ENCODE peak calls at places on chromosomes 1 and 21, in four cellular contexts. One of them, this sample, is unnamed.

GRCh38 chr21:29506947-29507346 is 208.2 kb downstream of the BACH1 start:
- DNase-seq in SK-N-MC: no peak
- DNase-seq in K562: no peak
- DNase-seq in transverse colon: no peak
- DNase-seq in this sample: no peak

GRCh38 chr1:54499097-54500029 is 48.7 kb upstream of the ACOT11 start:
- DNase-seq in transverse colon: peak
- DNase-seq in SK-N-MC: no peak
- DNase-seq in K562: peak
- DNase-seq in this sample: peak

GRCh38 chr1:167722152-167722869 is 529 bp downstream of the MPZL1 start:
- DNase-seq in SK-N-MC: no peak
- DNase-seq in transverse colon: peak
- DNase-seq in K562: peak
- DNase-seq in this sample: peak

GRCh38 chr1:77687519-77687906 is 5.1 kb upstream of the ZZZ3 start:
- DNase-seq in K562: no peak
- DNase-seq in SK-N-MC: no peak
- DNase-seq in transverse colon: no peak
- DNase-seq in this sample: no peak

GRCh38 chr1:24441996-24442668 is 26.5 kb downstream of the NIPAL3 start:
- DNase-seq in SK-N-MC: no peak
- DNase-seq in K562: no peak
- DNase-seq in transverse colon: no peak
- DNase-seq in this sample: no peak

GRCh38 chr1:211323156-211324063 is 3.2 kb upstream of the TRAF5 start:
- DNase-seq in SK-N-MC: no peak
- DNase-seq in transverse colon: peak
- DNase-seq in K562: peak
- DNase-seq in this sample: peak

GRCh38 chr1:59393211-59394180 is 96.6 kb downstream of the FGGY start:
- DNase-seq in K562: peak
- DNase-seq in transverse colon: peak
- DNase-seq in SK-N-MC: no peak
- DNase-seq in this sample: peak

GRCh38 chr1:151809625-151810556 is 4.7 kb upstream of the LINGO4 start:
- DNase-seq in SK-N-MC: no peak
- DNase-seq in transverse colon: no peak
- DNase-seq in K562: no peak
- DNase-seq in this sample: no peak

GRCh38 chr1:43736819-43737218 is 29.5 kb downstream of the ST3GAL3 start:
- DNase-seq in K562: no peak
- DNase-seq in transverse colon: no peak
- DNase-seq in SK-N-MC: no peak
- DNase-seq in this sample: no peak

GRCh38 chr1:224251741-224252146 is 68.7 kb downstream of the DEGS1 start:
- DNase-seq in K562: no peak
- DNase-seq in SK-N-MC: no peak
- DNase-seq in transverse colon: no peak
- DNase-seq in this sample: peak

GRCh38 chr1:30745156-30745833 is 12.3 kb downstream of the LAPTM5 start:
- DNase-seq in K562: no peak
- DNase-seq in SK-N-MC: no peak
- DNase-seq in transverse colon: no peak
- DNase-seq in this sample: no peak

GRCh38 chr1:118989006-118989736 is 1.0 kb upstream of the TBX15 start:
- DNase-seq in K562: no peak
- DNase-seq in SK-N-MC: no peak
- DNase-seq in transverse colon: no peak
- DNase-seq in this sample: no peak

GRCh38 chr1:155645648-155646047 is 35.6 kb downstream of the MSTO1 start:
- DNase-seq in transverse colon: no peak
- DNase-seq in K562: no peak
- DNase-seq in SK-N-MC: no peak
- DNase-seq in this sample: no peak

GRCh38 chr1:111600886-111601386 is 18.7 kb upstream of the RAP1A start:
- DNase-seq in SK-N-MC: no peak
- DNase-seq in transverse colon: no peak
- DNase-seq in K562: no peak
- DNase-seq in this sample: no peak
- TF ChIP-seq POLR2AphosphoS5 in SK-N-MC: no peak
- TF ChIP-seq POLR2AphosphoS5 in transverse colon: no peak
- TF ChIP-seq POLR2AphosphoS5 in K562: no peak
- TF ChIP-seq POLR2AphosphoS5 in this sample: no peak

GRCh38 chr1:1556505-1556904 is 16.1 kb upstream of the TMEM240 start:
- DNase-seq in K562: no peak
- DNase-seq in SK-N-MC: no peak
- DNase-seq in transverse colon: no peak
- DNase-seq in this sample: no peak

GRCh38 chr1:1552263-1552639 is 11.8 kb upstream of the TMEM240 start:
- DNase-seq in K562: no peak
- DNase-seq in transverse colon: no peak
- DNase-seq in SK-N-MC: no peak
- DNase-seq in this sample: no peak

GRCh38 chr1:1553821-1554494 is 13.5 kb upstream of the TMEM240 start:
- DNase-seq in K562: no peak
- DNase-seq in transverse colon: no peak
- DNase-seq in SK-N-MC: no peak
- DNase-seq in this sample: no peak

GRCh38 chr1:1554550-1554925 is 14.1 kb upstream of the TMEM240 start:
- DNase-seq in K562: no peak
- DNase-seq in SK-N-MC: no peak
- DNase-seq in transverse colon: no peak
- DNase-seq in this sample: no peak

DNA sequence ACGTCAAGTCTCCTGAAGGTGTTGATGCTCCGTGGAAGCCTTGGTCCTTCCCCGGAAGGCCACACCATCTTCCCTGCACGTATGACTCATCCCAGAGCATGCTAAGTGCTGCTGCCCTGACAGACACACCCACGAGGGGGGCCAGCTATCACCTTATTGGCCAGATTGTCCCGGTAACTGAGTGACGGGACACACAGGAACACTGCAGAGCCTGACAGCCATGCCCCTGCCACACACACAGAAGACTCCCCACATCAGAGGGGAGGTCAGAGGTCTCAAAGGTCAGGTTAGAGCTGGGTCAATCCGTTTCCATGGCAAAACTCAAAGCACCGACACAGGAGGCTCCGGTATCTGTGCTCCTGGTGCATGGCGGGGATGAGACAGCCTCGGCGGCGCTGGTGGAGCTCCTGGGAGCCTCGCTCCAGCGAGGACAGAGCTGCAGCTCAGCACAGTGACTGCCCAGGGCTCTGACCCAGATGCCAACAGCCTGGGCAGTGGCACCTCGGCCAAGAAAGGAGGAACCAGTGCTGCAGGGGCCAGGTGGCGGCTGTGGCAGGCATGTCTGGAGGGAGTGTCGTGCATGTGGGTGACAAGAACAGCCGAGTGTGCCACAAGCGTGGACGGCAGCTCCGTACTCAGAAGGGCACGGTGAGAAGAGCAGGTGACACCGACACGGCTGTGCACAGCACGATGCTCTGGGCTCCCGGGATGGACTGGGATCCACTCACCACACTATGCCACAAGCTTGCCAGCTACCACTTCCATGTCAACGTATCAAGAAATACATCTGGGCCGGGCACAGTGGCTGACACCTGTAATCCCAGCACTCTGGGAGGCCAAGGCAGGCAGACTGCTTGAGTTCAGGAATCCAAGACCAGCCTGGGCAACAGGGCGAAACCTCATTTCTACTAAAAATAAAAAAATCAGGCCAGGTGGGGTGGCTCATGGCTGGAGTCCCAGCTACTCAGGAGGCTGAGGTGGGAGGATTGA is 14.8 kb upstream of the TMEM240 start:
- DNase-seq in transverse colon: no peak
- DNase-seq in K562: peak
- DNase-seq in SK-N-MC: no peak
- DNase-seq in this sample: peak
- TF ChIP-seq POLR2AphosphoS5 in transverse colon: peak
- TF ChIP-seq POLR2AphosphoS5 in K562: no peak
- TF ChIP-seq POLR2AphosphoS5 in SK-N-MC: no peak
- TF ChIP-seq POLR2AphosphoS5 in this sample: peak

DNA sequence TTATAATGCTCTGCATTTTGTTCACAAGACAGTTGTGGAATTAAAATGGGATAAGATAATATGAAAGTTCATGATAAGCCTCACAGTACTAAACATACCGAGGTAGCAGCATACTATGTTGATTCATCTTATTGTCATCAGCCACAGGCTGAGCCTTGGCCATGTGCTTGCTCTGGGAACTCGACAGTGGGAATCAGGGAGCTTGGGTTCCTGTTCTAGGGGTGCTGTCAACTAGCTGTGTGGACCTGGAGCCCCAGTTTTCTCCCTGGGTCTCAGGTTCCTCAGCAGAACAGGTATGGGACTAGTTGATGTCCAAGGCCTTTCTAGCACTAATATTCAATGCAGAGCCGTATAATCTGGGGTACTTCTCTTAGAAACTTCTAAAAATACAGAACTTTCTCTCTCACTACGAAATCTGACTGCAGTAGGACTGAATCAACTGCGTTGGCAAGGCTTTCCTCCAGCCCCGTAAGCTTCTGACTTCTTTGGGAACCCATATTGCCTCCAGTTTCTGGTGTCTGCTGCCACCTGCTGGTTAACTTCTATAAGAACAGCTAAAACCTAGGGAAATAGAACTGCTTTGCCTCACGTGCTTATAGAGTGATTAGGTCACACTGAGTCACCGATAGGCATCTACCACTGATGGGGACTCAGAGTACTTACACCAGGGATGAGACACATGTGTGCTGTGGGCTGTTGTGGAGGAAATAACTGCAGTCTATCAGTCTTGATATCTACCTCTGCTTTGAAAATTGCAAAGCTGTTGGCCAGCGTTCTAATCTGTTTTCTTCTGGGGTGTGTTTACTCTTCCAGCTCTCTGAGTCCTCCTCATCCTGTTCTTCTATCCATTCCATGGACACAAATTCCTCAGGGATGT is 111.0 kb downstream of the RGL1 start:
- DNase-seq in K562: peak
- DNase-seq in SK-N-MC: peak
- DNase-seq in transverse colon: peak
- DNase-seq in this sample: peak
- TF ChIP-seq POLR2AphosphoS5 in K562: no peak
- TF ChIP-seq POLR2AphosphoS5 in SK-N-MC: no peak
- TF ChIP-seq POLR2AphosphoS5 in transverse colon: peak
- TF ChIP-seq POLR2AphosphoS5 in this sample: peak

GRCh38 chr21:39660596-39660995 is 47.9 kb downstream of the B3GALT5 start:
- DNase-seq in transverse colon: peak
- DNase-seq in SK-N-MC: no peak
- DNase-seq in K562: no peak
- DNase-seq in this sample: peak
- TF ChIP-seq POLR2AphosphoS5 in transverse colon: peak
- TF ChIP-seq POLR2AphosphoS5 in SK-N-MC: no peak
- TF ChIP-seq POLR2AphosphoS5 in K562: no peak
- TF ChIP-seq POLR2AphosphoS5 in this sample: no peak

DNA sequence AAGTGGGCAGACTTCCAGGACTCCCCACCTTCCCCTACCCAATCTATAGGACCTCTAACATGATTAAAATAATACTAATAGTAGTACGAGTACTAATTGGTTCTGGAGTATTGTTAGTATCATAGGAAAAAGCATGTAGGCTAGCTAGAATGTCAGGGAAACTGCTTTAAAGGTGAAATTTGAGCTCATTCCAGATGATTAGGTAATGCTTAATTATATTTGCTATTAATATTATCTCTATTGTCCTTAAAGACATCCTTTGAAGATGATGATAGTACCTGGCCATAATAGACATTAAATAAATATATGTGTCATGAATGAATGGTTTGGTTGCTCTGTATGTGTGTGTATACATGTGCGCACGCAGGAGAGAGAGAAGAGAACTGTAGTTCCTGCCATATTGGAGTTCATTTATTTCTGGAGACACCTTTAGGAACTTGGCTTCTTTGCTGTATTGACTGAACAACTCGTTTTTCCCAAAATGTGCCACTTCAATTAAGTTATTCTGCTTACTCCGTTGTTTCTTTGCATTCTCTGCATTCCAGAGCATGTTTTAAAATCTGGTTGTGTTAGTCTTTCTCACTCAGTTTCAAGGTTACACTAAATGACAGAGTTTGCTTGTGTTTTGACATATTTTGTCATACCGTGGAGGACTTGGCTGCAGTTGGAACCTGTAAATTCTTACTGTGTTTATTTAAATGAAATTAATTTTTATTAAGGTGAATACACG is 117.1 kb downstream of the OSBPL9 start:
- DNase-seq in SK-N-MC: no peak
- DNase-seq in K562: no peak
- DNase-seq in transverse colon: no peak
- DNase-seq in this sample: no peak
- TF ChIP-seq POLR2AphosphoS5 in SK-N-MC: no peak
- TF ChIP-seq POLR2AphosphoS5 in K562: no peak
- TF ChIP-seq POLR2AphosphoS5 in transverse colon: no peak
- TF ChIP-seq POLR2AphosphoS5 in this sample: no peak

GRCh38 chr1:94042388-94042787 is 78.6 kb downstream of the ABCA4 start:
- DNase-seq in SK-N-MC: no peak
- DNase-seq in transverse colon: no peak
- DNase-seq in K562: no peak
- DNase-seq in this sample: no peak

GRCh38 chr1:94044891-94045290 is 76.1 kb downstream of the ABCA4 start:
- DNase-seq in K562: no peak
- DNase-seq in SK-N-MC: no peak
- DNase-seq in transverse colon: no peak
- DNase-seq in this sample: no peak

GRCh38 chr1:94043738-94044289 is 77.1 kb downstream of the ABCA4 start:
- DNase-seq in transverse colon: no peak
- DNase-seq in SK-N-MC: no peak
- DNase-seq in K562: no peak
- DNase-seq in this sample: no peak

GRCh38 chr1:94045465-94046056 is 75.4 kb downstream of the ABCA4 start:
- DNase-seq in transverse colon: peak
- DNase-seq in K562: peak
- DNase-seq in SK-N-MC: peak
- DNase-seq in this sample: peak

DNA sequence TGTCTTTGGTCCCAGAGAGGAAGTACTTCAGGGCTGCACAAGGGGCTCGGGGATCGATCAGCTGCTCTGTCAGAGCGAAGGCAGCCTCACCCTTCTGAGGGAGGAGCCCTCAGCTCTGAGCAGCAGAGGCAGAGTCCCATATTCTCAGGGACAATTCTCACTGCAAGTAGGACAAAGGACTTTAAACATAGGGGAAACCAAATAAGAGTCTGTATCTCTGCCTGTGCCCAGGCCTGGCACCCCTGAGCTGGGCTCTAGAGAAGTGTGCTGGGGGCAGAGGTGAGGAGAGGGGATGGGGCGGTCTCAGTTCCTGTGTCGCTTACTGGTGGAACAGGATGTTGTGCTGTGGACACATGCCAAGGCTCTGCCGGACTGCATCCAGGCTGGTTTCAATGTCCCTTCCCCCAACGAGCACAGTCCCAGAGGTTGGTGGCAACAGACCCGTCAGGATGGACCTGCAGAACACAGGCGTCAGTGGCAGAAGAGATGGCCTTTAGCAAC is 76.6 kb downstream of the ABCA4 start:
- DNase-seq in SK-N-MC: no peak
- DNase-seq in transverse colon: peak
- DNase-seq in K562: no peak
- DNase-seq in this sample: peak
- TF ChIP-seq POLR2AphosphoS5 in SK-N-MC: no peak
- TF ChIP-seq POLR2AphosphoS5 in transverse colon: no peak
- TF ChIP-seq POLR2AphosphoS5 in K562: no peak
- TF ChIP-seq POLR2AphosphoS5 in this sample: peak

GRCh38 chr1:103211073-103211472 is 102.8 kb upstream of the COL11A1 start:
- DNase-seq in transverse colon: no peak
- DNase-seq in K562: no peak
- DNase-seq in SK-N-MC: no peak
- DNase-seq in this sample: peak
- TF ChIP-seq POLR2AphosphoS5 in transverse colon: no peak
- TF ChIP-seq POLR2AphosphoS5 in K562: no peak
- TF ChIP-seq POLR2AphosphoS5 in SK-N-MC: no peak
- TF ChIP-seq POLR2AphosphoS5 in this sample: no peak

This sample was measured in endothelial cell of umbilical vein.